ENCODE peak calls at places on chromosomes 16 and 17, in four cellular contexts. C is GM23338; H is CD8-positive, alpha-beta T cell; Z is endodermal cell. W is an unnamed sample. For H3K4me1, the result is how much of the 10 kb centered on the place peaks cover.

GRCh38 chr17:65472602-65473001 is 88.8 kb downstream of the AXIN2 start:
- DNase-seq in C (no peak), H (no peak), Z (no peak), W (peak)

GRCh38 chr16:772959-773358 is 12.4 kb downstream of the MSLN start:
- DNase-seq in C (no peak), H (no peak), Z (no peak), W (no peak)

GRCh38 chr17:39926135-39926587 is 1.2 kb downstream of the ORMDL3 start:
- DNase-seq in C (no peak), H (no peak), Z (peak), W (no peak)

GRCh38 chr17:46962374-46962790 is 16.7 kb downstream of the RPRML start:
- DNase-seq in C (no peak), H (no peak), Z (no peak), W (no peak)

GRCh38 chr16:49440156-49441065 is 66.8 kb downstream of the C16orf78 start:
- DNase-seq in C (no peak), H (no peak), Z (no peak), W (no peak)

GRCh38 chr16:1310832-1311200 is 1.4 kb downstream of the UBE2I start:
- DNase-seq in C (no peak), H (peak), Z (no peak), W (no peak)

GRCh38 chr17:66281671-66282369 is 20.6 kb upstream of the PRKCA start:
- DNase-seq in C (no peak), H (peak), Z (no peak), W (no peak)

GRCh38 chr16:2777231-2777902 is at the start of gene ELOB:
- DNase-seq in C (peak), H (peak), Z (peak), W (peak)

GRCh38 chr17:19830061-19830460 is 37.7 kb downstream of the ULK2 start:
- DNase-seq in C (no peak), H (no peak), Z (no peak), W (no peak)

GRCh38 chr17:45787656-45788055 is 3.5 kb downstream of the CRHR1 start:
- DNase-seq in C (no peak), H (no peak), Z (no peak), W (no peak)

GRCh38 chr17:78351449-78352006 is 8.3 kb downstream of the SOCS3 start:
- DNase-seq in C (peak), H (no peak), Z (peak), W (peak)

GRCh38 chr17:21218831-21219380 is 4.9 kb upstream of the TMEM11 start:
- DNase-seq in C (no peak), H (no peak), Z (no peak), W (no peak)

GRCh38 chr16:30114411-30114810 is 1.1 kb upstream of the GDPD3 start:
- DNase-seq in C (no peak), H (no peak), Z (no peak), W (no peak)

GRCh38 chr17:65564793-65565192 is 3.3 kb upstream of the AXIN2 start:
- DNase-seq in C (no peak), H (no peak), Z (no peak), W (peak)

GRCh38 chr17:45115871-45116270 is 16.4 kb downstream of the PLCD3 start:
- DNase-seq in C (no peak), H (no peak), Z (no peak), W (no peak)

GRCh38 chr16:70706948-70707465 is 21.2 kb upstream of the MTSS2 start:
- DNase-seq in C (no peak), H (no peak), Z (no peak), W (peak)

GRCh38 chr16:79519448-79519847 is 81.1 kb downstream of the MAF start:
- DNase-seq in C (no peak), H (no peak), Z (no peak), W (peak)

GRCh38 chr16:11207646-11208045 is 48.4 kb downstream of the SOCS1 start:
- DNase-seq in C (no peak), H (no peak), Z (no peak), W (no peak)

GRCh38 chr16:23640669-23640958 is 496 bp downstream of the PALB2 start:
- DNase-seq in C (peak), H (no peak), Z (peak), W (no peak)

GRCh38 chr17:32553168-32553567 is 66.4 kb downstream of the CDK5R1 start:
- DNase-seq in C (no peak), H (no peak), Z (no peak), W (no peak)

GRCh38 chr17:63927464-63928171 is 4.5 kb downstream of the CD79B start:
- DNase-seq in C (no peak), H (no peak), Z (no peak), W (no peak)

GRCh38 chr16:78292726-78293380 is 193.4 kb downstream of the WWOX start:
- DNase-seq in C (no peak), H (no peak), Z (no peak), W (no peak)

GRCh38 chr16:2046889-2047329 is 725 bp downstream of the NTHL1 start:
- DNase-seq in C (no peak), H (no peak), Z (no peak), W (no peak)

GRCh38 chr17:61862975-61863800 is at the start of gene BRIP1:
- DNase-seq in C (peak), H (peak), Z (peak), W (peak)

GRCh38 chr16:30185141-30185682 is 1.8 kb downstream of the CORO1A start:
- DNase-seq in C (no peak), H (peak), Z (no peak), W (no peak)

GRCh38 chr16:86522639-86523038 is 12.3 kb downstream of the FOXF1 start:
- DNase-seq in C (no peak), H (no peak), Z (no peak), W (no peak)

GRCh38 chr16:86523166-86523740 is 12.9 kb downstream of the FOXF1 start:
- DNase-seq in C (no peak), H (no peak), Z (no peak), W (no peak)

GRCh38 chr16:86525696-86526095 is 15.4 kb downstream of the FOXF1 start:
- DNase-seq in C (no peak), H (no peak), Z (peak), W (no peak)

GRCh38 chr16:86521236-86522197 is 11.2 kb downstream of the FOXF1 start:
- DNase-seq in C (no peak), H (no peak), Z (no peak), W (no peak)

DNA sequence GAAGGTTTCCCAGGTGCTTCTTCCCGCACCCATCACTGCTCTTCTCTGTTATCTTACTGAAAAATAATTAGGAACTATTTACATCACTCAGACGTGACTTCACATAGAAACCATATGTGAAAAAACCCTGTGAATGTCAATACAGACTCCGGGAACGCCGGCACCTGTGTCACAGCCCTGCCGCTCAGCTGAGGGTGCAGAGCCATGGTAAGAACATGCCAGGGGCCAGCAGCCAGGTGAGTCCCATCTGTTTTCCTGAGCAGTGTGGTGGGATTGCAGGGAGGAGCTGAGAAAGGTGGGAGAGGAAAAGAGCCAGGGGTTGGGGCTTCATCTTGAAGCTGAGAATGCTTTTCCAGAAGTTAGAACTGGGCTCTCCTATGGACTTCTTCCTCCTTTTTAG is 13.7 kb downstream of the FOXF1 start:
- DNase-seq in C (no peak), H (no peak), Z (peak), W (no peak)
- H3K4me1 ChIP-seq in C (under half), H (under half), Z (under half), W (under half)

GRCh38 chr17:76506408-76507328 is 5.4 kb upstream of the RHBDF2 start:
- DNase-seq in C (peak), H (peak), Z (peak), W (peak)
- H3K4me3 ChIP-seq in C (peak), H (no peak), Z (no peak), W (no peak)

GRCh38 chr17:17937958-17938357 is 34.2 kb downstream of the TOM1L2 start:
- DNase-seq in C (no peak), H (no peak), Z (no peak), W (no peak)
- H3K4me1 ChIP-seq in C (under half), H (under half), Z (under half), W (under half)

GRCh38 chr16:27784351-27785306 is 234.7 kb downstream of the KATNIP start:
- DNase-seq in C (no peak), H (no peak), Z (no peak), W (peak)
- H3K4me3 ChIP-seq in C (no peak), H (no peak), Z (no peak), W (no peak)

GRCh38 chr17:17567631-17568030 is 23.9 kb downstream of the PEMT start:
- DNase-seq in C (no peak), H (no peak), Z (no peak), W (peak)
- H3K4me1 ChIP-seq in C (under half), H (under half), Z (under half), W (under half)

GRCh38 chr16:58501242-58502131 is 1.5 kb downstream of the NDRG4 start:
- DNase-seq in C (peak), H (no peak), Z (peak), W (no peak)
- H3K4me3 ChIP-seq in C (peak), H (peak), Z (peak), W (peak)

GRCh38 chr16:89619880-89620279 is 6.4 kb downstream of the DPEP1 start:
- DNase-seq in C (no peak), H (no peak), Z (no peak), W (peak)
- H3K4me1 ChIP-seq in C (under half), H (under half), Z (under half), W (under half)

GRCh38 chr17:81403040-81403467 is 7.8 kb downstream of the BAHCC1 start:
- DNase-seq in C (peak), H (no peak), Z (peak), W (peak)
- H3K4me3 ChIP-seq in C (no peak), H (no peak), Z (no peak), W (no peak)

DNA sequence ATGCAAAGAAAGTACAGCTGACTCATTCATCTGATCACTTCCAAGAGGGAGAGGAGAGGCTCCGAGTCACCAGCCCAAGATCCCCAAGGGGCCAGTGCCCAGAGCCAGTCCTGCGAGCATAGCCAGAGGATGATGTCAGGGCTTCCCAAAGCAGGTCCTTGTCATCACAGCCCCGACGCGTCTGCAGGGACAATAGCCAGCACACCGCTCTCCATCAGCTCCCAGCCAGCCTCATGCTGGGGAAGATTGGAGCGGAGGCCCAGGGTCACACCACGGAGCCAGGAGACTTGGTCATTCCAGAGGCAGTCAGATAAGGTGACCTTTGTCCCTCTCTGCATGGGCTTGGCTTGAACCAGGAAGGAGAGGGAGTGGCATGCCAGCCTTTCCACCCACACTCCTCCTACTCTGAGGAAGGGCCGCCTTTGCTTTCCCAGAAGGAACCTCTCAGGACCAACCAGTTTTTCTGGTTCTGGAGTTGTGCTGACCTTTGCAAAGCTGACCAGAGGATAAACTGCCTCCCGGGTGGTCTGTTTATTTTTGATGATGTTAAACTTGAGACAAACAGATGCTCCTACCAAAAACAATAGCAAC is 58.3 kb upstream of the ARHGAP44 start:
- DNase-seq in C (peak), H (no peak), Z (peak), W (peak)
- H3K4me1 ChIP-seq in C (under half), H (under half), Z (under half), W (half or more)

DNA sequence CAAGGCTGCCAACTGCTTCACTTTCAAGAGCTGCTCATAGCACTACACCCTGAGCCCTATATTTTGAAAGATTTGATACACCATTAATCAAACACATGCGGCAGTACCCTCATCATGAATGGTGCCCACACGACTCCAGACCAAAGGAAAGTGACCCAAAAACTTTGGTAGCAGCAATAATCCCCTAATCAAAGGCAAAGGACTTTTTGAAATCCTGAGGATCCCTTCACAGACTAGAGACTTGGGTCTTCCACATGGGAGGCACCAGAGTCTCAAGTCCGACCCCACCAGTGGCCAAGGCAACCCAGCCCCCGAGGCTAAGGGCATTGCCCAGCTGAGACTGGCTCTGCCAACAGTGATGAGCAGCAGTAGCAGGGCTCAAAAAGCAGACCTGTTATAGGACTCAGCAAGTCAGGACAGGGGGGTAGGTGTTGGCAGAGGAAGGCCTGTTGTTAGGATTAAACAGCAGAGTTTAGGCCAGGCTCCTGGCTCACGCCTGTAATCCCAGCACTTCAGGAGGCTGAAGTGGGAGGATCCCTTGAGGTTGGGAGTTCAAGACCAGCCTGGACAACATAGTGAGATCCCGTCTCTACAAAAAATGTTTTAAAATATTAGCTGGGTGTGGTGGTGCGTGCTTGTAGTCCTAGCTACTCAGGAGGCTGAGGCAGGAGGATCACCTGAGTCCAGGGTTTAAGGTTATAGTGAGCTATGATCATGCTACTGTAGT is 3.2 kb downstream of the TRIM25 start:
- DNase-seq in C (no peak), H (no peak), Z (no peak), W (no peak)
- H3K4me3 ChIP-seq in C (no peak), H (no peak), Z (no peak), W (no peak)